ENCODE peak calls at places on chromosome 16, in six cellular contexts. I is effector memory CD8-positive, alpha-beta T cell; V is activated CD4-positive, alpha-beta memory T cell treated with anti-CD3 and anti-CD28 coated beads, Interleukin-2, amount 10 ng/mL, durations not matched to agents 7 days and 5 days; E is Right ventricle myocardium inferior; K is sciatic nerve; Y is choroid plexus epithelial cell. N is an unnamed sample.

GRCh38 chr16:200388-200787 is 20.1 kb downstream of the HBQ1 start:
- DNase-seq in E (no peak), V (no peak), Y (peak), I (no peak), K (no peak), N (peak)

GRCh38 chr16:78310990-78311561 is 211.6 kb downstream of the WWOX start:
- DNase-seq in I (no peak), V (no peak), E (no peak), K (no peak), Y (peak), N (no peak)

GRCh38 chr16:52721331-52721730 is 174.4 kb upstream of the TOX3 start:
- DNase-seq in Y (no peak), V (no peak), K (no peak), E (no peak), I (no peak), N (no peak)

GRCh38 chr16:77951788-77952187 is 70.6 kb upstream of the CLEC3A start:
- DNase-seq in V (no peak), K (no peak), Y (peak), I (no peak), E (no peak), N (no peak)

GRCh38 chr16:10600792-10601443 is 20.5 kb upstream of the EMP2 start:
- DNase-seq in K (no peak), Y (no peak), I (no peak), V (no peak), E (no peak), N (no peak)

GRCh38 chr16:80552277-80552676 is 11.5 kb downstream of the DYNLRB2 start:
- DNase-seq in I (no peak), E (no peak), Y (peak), V (no peak), K (no peak), N (no peak)

GRCh38 chr16:75455677-75456076 is 8.8 kb downstream of the TMEM170A start:
- DNase-seq in V (no peak), I (no peak), K (no peak), E (no peak), Y (no peak), N (no peak)

GRCh38 chr16:80466024-80466986 is 74.5 kb upstream of the DYNLRB2 start:
- DNase-seq in I (peak), E (no peak), K (peak), V (peak), Y (peak), N (peak)

GRCh38 chr16:80824623-80825364 is 20.4 kb upstream of the CDYL2 start:
- DNase-seq in K (no peak), E (no peak), Y (peak), V (peak), I (peak), N (peak)

GRCh38 chr16:69273009-69273408 is 38.1 kb upstream of the VPS4A start:
- DNase-seq in Y (peak), E (no peak), I (no peak), K (no peak), V (no peak), N (peak)

GRCh38 chr16:82695806-82696205 is 69.0 kb downstream of the CDH13 start:
- DNase-seq in Y (no peak), E (no peak), V (no peak), I (no peak), K (no peak), N (no peak)

GRCh38 chr16:26985100-26986065 is 81.3 kb upstream of the C16orf82 start:
- DNase-seq in Y (no peak), I (no peak), E (no peak), V (no peak), K (no peak), N (no peak)

GRCh38 chr16:82067042-82067809 is 32.2 kb downstream of the HSD17B2 start:
- DNase-seq in Y (peak), V (no peak), E (no peak), I (no peak), K (no peak), N (peak)

GRCh38 chr16:50275428-50276127 is 9.2 kb downstream of the ADCY7 start:
- DNase-seq in V (no peak), K (no peak), I (no peak), Y (no peak), E (no peak), N (no peak)

GRCh38 chr16:17275989-17276530 is 194.7 kb downstream of the XYLT1 start:
- DNase-seq in K (no peak), V (no peak), Y (no peak), E (no peak), I (no peak), N (no peak)

GRCh38 chr16:89155184-89155679 is 16.3 kb upstream of the CDH15 start:
- DNase-seq in E (peak), I (no peak), Y (peak), K (peak), V (no peak), N (peak)

GRCh38 chr16:69093974-69094373 is 11.5 kb upstream of the HAS3 start:
- DNase-seq in K (no peak), E (no peak), Y (no peak), I (no peak), V (no peak), N (no peak)

GRCh38 chr16:83473926-83474660 is 333.7 kb upstream of the HSBP1 start:
- DNase-seq in V (no peak), Y (peak), K (no peak), E (no peak), I (no peak), N (no peak)

GRCh38 chr16:81879625-81880024 is 100.5 kb downstream of the PLCG2 start:
- DNase-seq in Y (no peak), E (no peak), K (no peak), V (peak), I (no peak), N (no peak)

GRCh38 chr16:80938035-80938927 is 68.4 kb downstream of the CMC2 start:
- DNase-seq in I (no peak), K (no peak), V (no peak), E (no peak), Y (peak), N (peak)

GRCh38 chr16:8330761-8331160 is 259.6 kb downstream of the TMEM114 start:
- DNase-seq in I (no peak), V (no peak), E (no peak), K (no peak), Y (no peak), N (no peak)

GRCh38 chr16:56885446-56886162 is 20.6 kb downstream of the SLC12A3 start:
- DNase-seq in E (peak), K (no peak), I (no peak), Y (no peak), V (no peak), N (no peak)

GRCh38 chr16:16150117-16150877 is 73.0 kb downstream of the ABCC6 start:
- DNase-seq in E (peak), I (no peak), V (no peak), K (no peak), Y (peak), N (peak)

GRCh38 chr16:5302372-5303114 is 204.9 kb upstream of the EEF2KMT start:
- DNase-seq in Y (no peak), I (no peak), E (no peak), V (no peak), K (no peak), N (no peak)

GRCh38 chr16:57262841-57263584 is 18.0 kb downstream of the ARL2BP start:
- DNase-seq in V (no peak), Y (no peak), K (peak), I (no peak), E (no peak), N (no peak)

GRCh38 chr16:50204426-50205108 is 51.5 kb downstream of the TENT4B start:
- DNase-seq in E (no peak), Y (peak), I (no peak), V (no peak), K (no peak), N (no peak)

GRCh38 chr16:11736903-11737302 is 5.8 kb downstream of the TXNDC11 start:
- DNase-seq in K (no peak), I (no peak), E (no peak), Y (no peak), V (no peak), N (no peak)

GRCh38 chr16:56246051-56246817 is 54.9 kb downstream of the GNAO1 start:
- DNase-seq in V (no peak), E (no peak), I (no peak), K (no peak), Y (no peak), N (no peak)

GRCh38 chr16:56382901-56383355 is 42.4 kb downstream of the AMFR start:
- DNase-seq in K (no peak), Y (no peak), E (no peak), V (no peak), I (no peak), N (no peak)